ENCODE peak calls at places on chromosomes 4 and X, in eight cellular contexts. H, Q, Y, Z, M, V, E and B are unnamed samples.

GRCh38 chrX:1612641-1613286 is 2.1 kb upstream of the ASMT start:
- DNase-seq in H (no peak), Q (no peak), Y (no peak), Z (no peak), M (no peak), V (no peak), E (no peak), B (no peak)

GRCh38 chrX:68726366-68726765 is 78.9 kb downstream of the STARD8 start:
- DNase-seq in H (peak), Q (no peak), Y (no peak), Z (no peak), M (no peak), V (no peak), E (no peak), B (no peak)

GRCh38 chr4:93897559-93897958 is 69.0 kb downstream of the ATOH1 start:
- DNase-seq in H (no peak), Q (no peak), Y (peak), Z (no peak), M (no peak), V (no peak), E (no peak), B (no peak)

GRCh38 chr4:99471349-99471748 is 36.2 kb upstream of the ADH7 start:
- DNase-seq in H (no peak), Q (no peak), Y (no peak), Z (no peak), M (no peak), V (no peak), E (no peak), B (no peak)

GRCh38 chr4:81030061-81030616 is 369 bp upstream of the BMP3 start:
- DNase-seq in H (no peak), Q (no peak), Y (no peak), Z (no peak), M (no peak), V (no peak), E (no peak), B (no peak)

GRCh38 chr4:26061248-26061986 is 147.4 kb downstream of the SMIM20 start:
- DNase-seq in H (no peak), Q (peak), Y (peak), Z (no peak), M (no peak), V (no peak), E (no peak), B (peak)

GRCh38 chr4:95835672-95836071 is 4.2 kb upstream of the PDHA2 start:
- DNase-seq in H (no peak), Q (no peak), Y (no peak), Z (no peak), M (peak), V (no peak), E (no peak), B (no peak)

GRCh38 chr4:173446416-173446815 is 47.5 kb upstream of the SCRG1 start:
- DNase-seq in H (no peak), Q (no peak), Y (no peak), Z (no peak), M (no peak), V (no peak), E (no peak), B (no peak)

GRCh38 chr4:73895201-73896177 is 26.3 kb downstream of the CXCL1 start:
- DNase-seq in H (no peak), Q (no peak), Y (no peak), Z (no peak), M (no peak), V (no peak), E (no peak), B (peak)

GRCh38 chr4:38868055-38868965 is 704 bp downstream of the FAM114A1 start:
- DNase-seq in H (peak), Q (peak), Y (no peak), Z (no peak), M (no peak), V (no peak), E (no peak), B (peak)

GRCh38 chr4:30402276-30402675 is 317.9 kb upstream of the PCDH7 start:
- DNase-seq in H (no peak), Q (no peak), Y (no peak), Z (no peak), M (no peak), V (no peak), E (no peak), B (no peak)

GRCh38 chr4:128630881-128631280 is 178.6 kb upstream of the JADE1 start:
- DNase-seq in H (no peak), Q (no peak), Y (no peak), Z (no peak), M (no peak), V (no peak), E (no peak), B (no peak)

GRCh38 chr4:72427022-72427421 is 142.0 kb downstream of the ADAMTS3 start:
- DNase-seq in H (no peak), Q (no peak), Y (no peak), Z (no peak), M (no peak), V (no peak), E (no peak), B (no peak)

GRCh38 chr4:4941741-4942140 is 77.5 kb downstream of the CYTL1 start:
- DNase-seq in H (no peak), Q (no peak), Y (no peak), Z (no peak), M (no peak), V (no peak), E (no peak), B (no peak)

GRCh38 chrX:15973299-15973698 is 118.7 kb upstream of the AP1S2 start:
- DNase-seq in H (no peak), Q (peak), Y (peak), Z (peak), M (no peak), V (no peak), E (no peak), B (peak)

GRCh38 chr4:1628892-1629703 is 55.0 kb downstream of the FAM53A start:
- DNase-seq in H (peak), Q (no peak), Y (peak), Z (peak), M (peak), V (no peak), E (peak), B (peak)

GRCh38 chr4:35772291-35772690 is 472.0 kb downstream of the ARAP2 start:
- DNase-seq in H (no peak), Q (no peak), Y (peak), Z (no peak), M (no peak), V (no peak), E (no peak), B (no peak)

GRCh38 chrX:148156986-148157385 is 175.8 kb downstream of the FMR1NB start:
- DNase-seq in H (no peak), Q (no peak), Y (no peak), Z (no peak), M (no peak), V (no peak), E (no peak), B (no peak)

GRCh38 chr4:177442623-177443155 is 452 bp upstream of the AGA start:
- DNase-seq in H (no peak), Q (no peak), Y (no peak), Z (peak), M (no peak), V (no peak), E (no peak), B (no peak)

GRCh38 chrX:40068048-40068447 is 29.7 kb downstream of the BCOR start:
- DNase-seq in H (no peak), Q (no peak), Y (peak), Z (no peak), M (no peak), V (no peak), E (no peak), B (no peak)

GRCh38 chr4:529563-529962 is 30.6 kb downstream of the PIGG start:
- DNase-seq in H (no peak), Q (no peak), Y (no peak), Z (no peak), M (no peak), V (no peak), E (no peak), B (no peak)

GRCh38 chr4:147754037-147754445 is 22.2 kb downstream of the ARHGAP10 start:
- DNase-seq in H (no peak), Q (peak), Y (peak), Z (no peak), M (no peak), V (no peak), E (no peak), B (no peak)